ENCODE peak calls at places on chromosomes 3 and 15, in four cellular contexts. A is cardiac fibroblast, X is OCI-LY7, E is fibroblast of lung. D is an unnamed sample.

GRCh38 chr3:172859035-172859434 is 108.5 kb downstream of the ECT2 start:
- DNase-seq in A (peak; percentile 49), X (no peak), E (no peak), D (no peak)

GRCh38 chr3:11770477-11771381 is 76.0 kb downstream of the TAMM41 start:
- DNase-seq in A (peak; percentile 90), X (peak; percentile 8), E (peak; percentile 82), D (peak; percentile 88)

GRCh38 chr3:184806567-184807271 is 5.2 kb upstream of the VPS8 start:
- DNase-seq in A (no peak), X (no peak), E (no peak), D (no peak)

GRCh38 chr15:70062321-70062956 is 35.3 kb downstream of the TLE3 start:
- DNase-seq in A (peak; percentile 84), X (no peak), E (peak; percentile 96), D (peak; percentile 27)

GRCh38 chr15:36798789-36799188 is 219.4 kb downstream of the CDIN1 start:
- DNase-seq in A (no peak), X (no peak), E (no peak), D (no peak)

GRCh38 chr3:172323894-172324590 is 124.2 kb downstream of the GHSR start:
- DNase-seq in A (peak; percentile 87), X (no peak), E (peak; percentile 45), D (peak; percentile 82)

GRCh38 chr15:97909291-97909891 is 51.1 kb upstream of the ARRDC4 start:
- DNase-seq in A (peak; percentile 65), X (peak; percentile 51), E (peak; percentile 66), D (peak; percentile 66)

GRCh38 chr15:77118787-77119410 is 48.0 kb upstream of the TSPAN3 start:
- DNase-seq in A (peak; percentile 86), X (peak; percentile 67), E (peak; percentile 87), D (peak; percentile 88)

GRCh38 chr3:142633073-142633472 is 36.9 kb downstream of the PLS1 start:
- DNase-seq in A (no peak), X (no peak), E (no peak), D (no peak)

GRCh38 chr15:90286678-90287077 is 21.2 kb downstream of the NGRN start:
- DNase-seq in A (peak; percentile 38), X (peak; percentile 59), E (peak; percentile 52), D (peak; percentile 52)

GRCh38 chr3:15271785-15272381 is 60.5 kb downstream of the SH3BP5 start:
- DNase-seq in A (no peak), X (peak; percentile 50), E (no peak), D (no peak)

GRCh38 chr3:67018789-67019525 is 20.9 kb downstream of the KBTBD8 start:
- DNase-seq in A (peak; percentile 24), X (peak; percentile 39), E (no peak), D (no peak)

GRCh38 chr3:134487406-134487805 is 1.5 kb downstream of the CEP63 start:
- DNase-seq in A (no peak), X (peak; percentile 70), E (no peak), D (no peak)

GRCh38 chr3:42511196-42511595 is 8.8 kb downstream of the VIPR1 start:
- DNase-seq in A (peak; percentile 28), X (no peak), E (no peak), D (no peak)

GRCh38 chr15:35019401-35020327 is 31.6 kb upstream of the ZNF770 start:
- DNase-seq in A (peak; percentile 32), X (no peak), E (peak; percentile 17), D (peak; percentile 30)

GRCh38 chr3:172622916-172623700 is 87.8 kb downstream of the NCEH1 start:
- DNase-seq in A (peak; percentile 79), X (peak; percentile 29), E (peak; percentile 58), D (peak; percentile 77)

GRCh38 chr15:31606261-31606669 is 279.6 kb downstream of the KLF13 start:
- DNase-seq in A (peak; percentile 74), X (no peak), E (peak; percentile 83), D (peak; percentile 40)

GRCh38 chr3:170815340-170815739 is 54.7 kb downstream of the RPL22L1 start:
- DNase-seq in A (no peak), X (no peak), E (no peak), D (no peak)

GRCh38 chr3:123286308-123287023 is 84.7 kb downstream of the SEC22A start:
- DNase-seq in A (peak; percentile 78), X (peak; percentile 53), E (peak; percentile 71), D (peak; percentile 74)

GRCh38 chr3:110938629-110939028 is 133.0 kb upstream of the NECTIN3 start:
- DNase-seq in A (no peak), X (no peak), E (no peak), D (no peak)

GRCh38 chr3:71752911-71753715 is 542 bp upstream of the GPR27 start:
- DNase-seq in A (no peak), X (no peak), E (no peak), D (no peak)

GRCh38 chr3:126557415-126557745 is 1.4 kb downstream of the C3orf22 start:
- DNase-seq in A (no peak), X (no peak), E (no peak), D (no peak)

GRCh38 chr3:133996251-133996661 is 33.5 kb downstream of the SLCO2A1 start:
- DNase-seq in A (no peak), X (no peak), E (no peak), D (no peak)

GRCh38 chr3:55172913-55173312 is 245.1 kb upstream of the LRTM1 start:
- DNase-seq in A (no peak), X (no peak), E (no peak), D (no peak)

GRCh38 chr3:37945803-37946530 is 44.6 kb upstream of the VILL start:
- DNase-seq in A (peak; percentile 68), X (no peak), E (peak; percentile 79), D (peak; percentile 91)

GRCh38 chr3:168544097-168544957 is 448.6 kb upstream of the GOLIM4 start:
- DNase-seq in A (peak; percentile 3), X (no peak), E (peak; percentile 33), D (peak; percentile 1)

GRCh38 chr3:101940521-101940992 is 91.2 kb downstream of the NFKBIZ start:
- DNase-seq in A (peak; percentile 99), X (no peak), E (peak; percentile 96), D (peak; percentile 99)

GRCh38 chr3:72924055-72924454 is 36.2 kb downstream of the GXYLT2 start:
- DNase-seq in A (no peak), X (peak; percentile 13), E (no peak), D (no peak)
- TF ChIP-seq CTCF in A (no peak), X (peak; percentile 62), E (no peak), D (no peak)

GRCh38 chr15:48643236-48643635 is 2.3 kb downstream of the FBN1 start:
- DNase-seq in A (peak; percentile 42), X (no peak), E (no peak), D (peak; percentile 63)

GRCh38 chr15:48643776-48644497 is 1.6 kb downstream of the FBN1 start:
- DNase-seq in A (peak; percentile 42), X (no peak), E (peak; percentile 45), D (peak; percentile 64)

GRCh38 chr15:48644498-48644826 is 1.0 kb downstream of the FBN1 start:
- DNase-seq in A (peak; percentile 52), X (no peak), E (peak; percentile 56), D (peak; percentile 64)

GRCh38 chr15:48641416-48641815 is 4.1 kb downstream of the FBN1 start:
- DNase-seq in A (peak; percentile 60), X (peak; percentile 7), E (peak; percentile 58), D (peak; percentile 70)

GRCh38 chr15:48642795-48643194 is 2.7 kb downstream of the FBN1 start:
- DNase-seq in A (peak; percentile 53), X (no peak), E (peak; percentile 44), D (no peak)
- H3K4me3 ChIP-seq in A (peak overlapping the region; percentile 84), X (no peak overlapping the region), E (peak overlapping the region; percentile 94), D (peak overlapping the region; percentile 92)

GRCh38 chr3:60096403-60096802 is 1046.6 kb upstream of the CFAP20DC start:
- DNase-seq in A (no peak), X (no peak), E (no peak), D (no peak)
- TF ChIP-seq CTCF in A (no peak), X (no peak), E (no peak), D (no peak)

GRCh38 chr3:44339990-44340389 is 1.4 kb downstream of the TCAIM start:
- DNase-seq in A (no peak), X (peak; percentile 22), E (no peak), D (no peak)
- H3K4me3 ChIP-seq in A (no peak overlapping the region), X (peak overlapping the region; percentile 82), E (peak overlapping the region; percentile 77), D (peak overlapping the region; percentile 94)

GRCh38 chr15:57017024-57017423 is 98.6 kb downstream of the TCF12 start:
- DNase-seq in A (peak; percentile 40), X (peak; percentile 5), E (peak; percentile 42), D (peak; percentile 36)
- TF ChIP-seq CTCF in A (peak; percentile 16), X (peak; percentile 50), E (peak; percentile 17), D (peak; percentile 19)

DNA sequence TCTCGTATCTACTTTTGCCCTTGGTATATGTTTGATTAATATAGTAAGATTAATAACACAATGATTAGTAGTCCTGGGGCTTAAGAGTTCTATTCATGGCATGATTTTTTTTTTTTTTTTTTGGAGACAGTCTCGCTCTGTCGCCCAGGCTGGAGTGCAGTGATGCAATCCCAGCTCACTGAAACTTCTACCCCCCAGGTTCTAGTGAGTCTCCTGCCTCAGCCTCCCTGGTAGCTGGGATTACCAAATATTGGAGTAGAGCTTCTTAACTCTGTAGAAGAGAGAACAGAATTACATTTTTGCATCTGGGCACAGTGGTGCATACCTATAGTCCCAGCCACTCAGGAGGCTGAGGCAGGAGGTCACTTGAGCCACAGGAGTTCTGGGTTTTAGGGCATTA is 58.9 kb downstream of the RAB7A start:
- DNase-seq in A (no peak), X (no peak), E (no peak), D (no peak)
- H3K4me3 ChIP-seq in A (no peak overlapping the region), X (no peak overlapping the region), E (no peak overlapping the region), D (no peak overlapping the region)

DNA sequence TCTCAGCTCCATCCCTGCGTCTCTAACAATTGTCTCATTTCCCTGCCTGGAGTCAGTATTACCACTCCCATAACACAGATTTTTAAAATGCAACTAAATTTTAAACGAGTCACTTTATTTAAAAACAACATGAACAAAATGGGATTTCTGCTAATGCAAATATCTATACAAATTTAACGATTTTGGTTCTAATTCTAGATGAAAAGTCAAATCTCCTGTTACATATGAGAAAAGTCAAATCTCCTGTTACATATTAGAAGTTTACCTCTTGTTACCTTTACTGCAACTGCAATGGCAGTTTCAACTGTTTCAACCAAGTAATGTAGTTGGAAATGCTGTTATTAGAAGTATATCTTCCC is 578 bp upstream of the RPL39L start:
- DNase-seq in A (no peak), X (no peak), E (no peak), D (no peak)
- TF ChIP-seq CTCF in A (no peak), X (peak; percentile 42), E (no peak), D (no peak)

DNA sequence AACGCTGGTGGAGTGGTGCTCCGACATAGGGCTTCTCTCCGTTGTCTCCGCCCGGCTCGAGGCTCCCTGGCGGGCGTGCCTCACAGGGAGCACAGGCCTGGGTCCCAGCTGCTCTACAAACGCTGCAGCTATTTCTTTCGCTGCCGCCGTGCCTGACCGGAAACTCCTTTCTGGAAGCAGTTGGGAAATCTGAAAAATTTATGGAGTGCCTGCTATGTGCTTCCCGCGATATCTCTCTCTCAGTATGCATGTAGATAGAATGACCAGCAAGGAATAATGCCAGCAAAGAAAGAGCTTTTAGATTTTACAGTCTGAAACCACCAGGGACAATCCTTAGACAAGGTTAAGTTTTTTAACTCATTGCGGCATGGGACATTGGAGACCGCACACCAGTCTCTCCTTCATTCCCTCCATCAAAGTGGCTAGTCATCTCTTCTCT is 834 bp upstream of the NPHP3 start:
- DNase-seq in A (no peak), X (no peak), E (no peak), D (no peak)
- H3K4me3 ChIP-seq in A (peak overlapping the region; percentile 64), X (peak overlapping the region; percentile 79), E (peak overlapping the region; percentile 60), D (peak overlapping the region; percentile 84)

D was measured in fibroblast of the aortic adventitia.